ENCODE peak calls at places on chromosomes 16 and 17, in six cellular contexts. One of them, this sample, is unnamed.
A peak's percentile ranks its signal among the peaks of the same experiment; 100 is the strongest.

GRCh38 chr17:64411999-64412771 is 21.5 kb upstream of the PECAM1 start:
- DNase-seq in aorta: peak; percentile 84
- DNase-seq in neural progenitor cell: peak; percentile 87
- DNase-seq in right cardiac atrium: peak; percentile 86
- DNase-seq in heart left ventricle: peak; percentile 69
- DNase-seq in K562: no peak
- DNase-seq in this sample: no peak

GRCh38 chr17:12421077-12421476 is 244.6 kb upstream of the MYOCD start:
- DNase-seq in aorta: no peak
- DNase-seq in neural progenitor cell: no peak
- DNase-seq in heart left ventricle: no peak
- DNase-seq in right cardiac atrium: no peak
- DNase-seq in K562: no peak
- DNase-seq in this sample: no peak

GRCh38 chr17:47982091-47982617 is 11.2 kb downstream of the CDK5RAP3 start:
- DNase-seq in right cardiac atrium: no peak
- DNase-seq in neural progenitor cell: no peak
- DNase-seq in heart left ventricle: no peak
- DNase-seq in K562: peak; percentile 83
- DNase-seq in aorta: no peak
- DNase-seq in this sample: no peak

GRCh38 chr16:82963653-82964052 is 336.9 kb downstream of the CDH13 start:
- DNase-seq in right cardiac atrium: no peak
- DNase-seq in K562: no peak
- DNase-seq in neural progenitor cell: no peak
- DNase-seq in heart left ventricle: no peak
- DNase-seq in aorta: no peak
- DNase-seq in this sample: no peak

GRCh38 chr16:48105976-48106375 is 49.8 kb downstream of the ABCC12 start:
- DNase-seq in neural progenitor cell: no peak
- DNase-seq in aorta: no peak
- DNase-seq in right cardiac atrium: no peak
- DNase-seq in K562: no peak
- DNase-seq in heart left ventricle: no peak
- DNase-seq in this sample: no peak

GRCh38 chr16:70331588-70332358 is 14.9 kb upstream of the DDX19A start:
- DNase-seq in right cardiac atrium: no peak
- DNase-seq in neural progenitor cell: peak; percentile 18
- DNase-seq in K562: peak; percentile 32
- DNase-seq in heart left ventricle: no peak
- DNase-seq in aorta: no peak
- DNase-seq in this sample: no peak

GRCh38 chr17:61398721-61399130 is 917 bp upstream of the TBX2 start:
- DNase-seq in heart left ventricle: no peak
- DNase-seq in right cardiac atrium: no peak
- DNase-seq in aorta: no peak
- DNase-seq in neural progenitor cell: peak; percentile 23
- DNase-seq in K562: no peak
- DNase-seq in this sample: no peak

GRCh38 chr16:28003923-28004322 is 59.6 kb downstream of the GSG1L start:
- DNase-seq in heart left ventricle: no peak
- DNase-seq in right cardiac atrium: peak; percentile 80
- DNase-seq in aorta: no peak
- DNase-seq in neural progenitor cell: no peak
- DNase-seq in K562: no peak
- DNase-seq in this sample: no peak

DNA sequence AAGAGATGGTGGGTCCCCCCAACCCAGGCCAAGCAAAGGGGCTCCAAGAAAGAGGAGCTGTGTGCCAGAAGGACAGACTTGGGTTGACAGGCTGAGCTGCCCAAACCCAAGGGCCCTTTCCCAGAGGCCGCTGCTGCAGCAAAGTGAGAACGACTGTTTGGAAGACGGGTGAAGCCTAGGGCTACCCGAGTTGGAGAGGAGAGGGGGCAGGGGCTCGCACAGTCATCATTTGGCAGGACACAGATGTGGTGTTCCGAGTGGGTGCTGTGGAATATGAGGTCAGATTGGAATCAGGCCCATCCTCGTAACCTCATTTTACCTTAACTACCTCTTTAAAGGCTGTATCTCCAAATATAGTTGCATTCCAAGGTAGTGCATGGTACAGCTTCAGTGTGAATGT is 5.3 kb upstream of the MFAP4 start:
- DNase-seq in right cardiac atrium: no peak
- DNase-seq in heart left ventricle: peak; percentile 18
- DNase-seq in aorta: no peak
- DNase-seq in neural progenitor cell: no peak
- DNase-seq in K562: no peak
- DNase-seq in this sample: no peak
- H3K27ac ChIP-seq in right cardiac atrium: no peak overlapping the region
- H3K27ac ChIP-seq in heart left ventricle: no peak overlapping the region
- H3K27ac ChIP-seq in aorta: peak overlapping the region; percentile 89
- H3K27ac ChIP-seq in neural progenitor cell: no peak overlapping the region
- H3K27ac ChIP-seq in K562: no peak overlapping the region
- H3K27ac ChIP-seq in this sample: no peak overlapping the region

GRCh38 chr16:56193951-56194726 is 2.9 kb downstream of the GNAO1 start:
- DNase-seq in neural progenitor cell: peak; percentile 98
- DNase-seq in heart left ventricle: peak; percentile 90
- DNase-seq in right cardiac atrium: peak; percentile 95
- DNase-seq in K562: peak; percentile 87
- DNase-seq in aorta: peak; percentile 87
- DNase-seq in this sample: peak; percentile 62
- H3K27me3 ChIP-seq in neural progenitor cell: peaks cover 47% of the 10 kb centered on the region
- H3K27me3 ChIP-seq in heart left ventricle: peaks cover 51% of the 10 kb centered on the region
- H3K27me3 ChIP-seq in right cardiac atrium: no peaks in the 10 kb centered on the region
- H3K27me3 ChIP-seq in K562: peaks cover 27% of the 10 kb centered on the region
- H3K27me3 ChIP-seq in aorta: no peaks in the 10 kb centered on the region
- H3K27me3 ChIP-seq in this sample: peaks cover 5% of the 10 kb centered on the region

GRCh38 chr17:44113382-44113781 is 10.1 kb downstream of the HDAC5 start:
- DNase-seq in K562: no peak
- DNase-seq in heart left ventricle: no peak
- DNase-seq in neural progenitor cell: no peak
- DNase-seq in right cardiac atrium: no peak
- DNase-seq in aorta: no peak
- DNase-seq in this sample: no peak

GRCh38 chr17:44113868-44114840 is 9.3 kb downstream of the HDAC5 start:
- DNase-seq in heart left ventricle: no peak
- DNase-seq in right cardiac atrium: no peak
- DNase-seq in neural progenitor cell: no peak
- DNase-seq in aorta: no peak
- DNase-seq in K562: no peak
- DNase-seq in this sample: no peak

GRCh38 chr17:44110823-44111633 is 12.4 kb downstream of the HDAC5 start:
- DNase-seq in right cardiac atrium: peak; percentile 100
- DNase-seq in aorta: peak; percentile 99
- DNase-seq in heart left ventricle: peak; percentile 99
- DNase-seq in neural progenitor cell: peak; percentile 70
- DNase-seq in K562: peak; percentile 95
- DNase-seq in this sample: peak; percentile 22

GRCh38 chr17:44111777-44112176 is 11.7 kb downstream of the HDAC5 start:
- DNase-seq in aorta: no peak
- DNase-seq in heart left ventricle: no peak
- DNase-seq in neural progenitor cell: no peak
- DNase-seq in K562: no peak
- DNase-seq in right cardiac atrium: no peak
- DNase-seq in this sample: no peak

GRCh38 chr17:44112284-44113280 is 10.9 kb downstream of the HDAC5 start:
- DNase-seq in right cardiac atrium: peak; percentile 86
- DNase-seq in K562: peak; percentile 47
- DNase-seq in neural progenitor cell: no peak
- DNase-seq in aorta: no peak
- DNase-seq in heart left ventricle: peak; percentile 93
- DNase-seq in this sample: no peak
- H3K4me1 ChIP-seq in right cardiac atrium: peaks cover 47% of the 10 kb centered on the region
- H3K4me1 ChIP-seq in K562: peaks cover 38% of the 10 kb centered on the region
- H3K4me1 ChIP-seq in neural progenitor cell: peaks cover 12% of the 10 kb centered on the region
- H3K4me1 ChIP-seq in aorta: peaks cover 6% of the 10 kb centered on the region
- H3K4me1 ChIP-seq in heart left ventricle: peaks cover 85% of the 10 kb centered on the region
- H3K4me1 ChIP-seq in this sample: peaks cover 12% of the 10 kb centered on the region

DNA sequence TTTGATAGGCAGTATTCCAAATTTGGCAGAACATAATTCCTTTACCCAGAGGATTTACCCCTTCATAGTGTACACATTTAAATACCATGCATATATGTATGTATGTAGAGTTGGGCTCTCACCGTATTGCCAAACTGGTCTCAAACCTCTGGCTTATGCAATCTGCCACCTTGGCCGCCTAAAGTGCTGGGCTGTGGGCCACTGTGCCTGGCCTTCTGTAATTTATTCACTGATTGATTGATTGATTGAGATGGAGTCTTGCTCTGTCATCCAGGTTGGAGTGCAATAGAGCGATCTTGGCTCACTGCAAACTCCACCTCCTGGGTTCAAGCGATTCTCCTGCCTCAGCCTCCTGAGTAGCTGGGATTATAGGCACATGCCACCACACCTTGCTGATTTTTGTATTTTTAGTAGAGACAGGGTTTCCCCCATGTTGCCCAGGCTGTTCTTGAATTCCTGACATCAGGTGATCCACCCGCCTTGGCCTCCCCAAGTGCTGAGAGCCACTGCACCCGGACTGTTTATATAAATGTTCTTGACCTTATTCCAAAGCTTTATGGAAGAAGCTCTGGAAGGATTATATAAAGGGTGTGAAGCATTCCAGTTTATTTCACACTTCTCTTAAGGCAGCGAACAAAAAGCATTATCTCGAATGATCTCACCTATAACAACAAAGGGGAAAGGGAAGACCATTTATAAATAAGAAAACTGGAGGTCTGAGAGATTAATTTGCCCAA is 14.8 kb downstream of the GLG1 start:
- DNase-seq in neural progenitor cell: no peak
- DNase-seq in aorta: no peak
- DNase-seq in heart left ventricle: no peak
- DNase-seq in K562: no peak
- DNase-seq in right cardiac atrium: no peak
- DNase-seq in this sample: no peak
- H3K27ac ChIP-seq in neural progenitor cell: no peak overlapping the region
- H3K27ac ChIP-seq in aorta: no peak overlapping the region
- H3K27ac ChIP-seq in heart left ventricle: peak overlapping the region; percentile 41
- H3K27ac ChIP-seq in K562: no peak overlapping the region
- H3K27ac ChIP-seq in right cardiac atrium: no peak overlapping the region
- H3K27ac ChIP-seq in this sample: no peak overlapping the region